ENCODE peak calls at places on chromosomes 16 and 17, in nine cellular contexts. Q is cardiac muscle cell, V is neural progenitor cell, F is fibroblast of villous mesenchyme, N is OCI-LY7, P is ovary, Y is AG10803, C is heart left ventricle, J is spleen. U is an unnamed sample.

GRCh38 chr16:1631931-1632637 is 19.9 kb downstream of the CRAMP1 start:
- DNase-seq in Q (no peak), V (no peak), F (no peak), N (no peak), P (no peak), Y (no peak), C (no peak), J (no peak), U (no peak)

GRCh38 chr16:82700541-82701240 is 73.9 kb downstream of the CDH13 start:
- DNase-seq in Q (no peak), V (no peak), F (peak; percentile 61), N (no peak), P (no peak), Y (peak; percentile 31), C (no peak), J (no peak), U (peak; percentile 83)

GRCh38 chr17:80795737-80796136 is 195.9 kb upstream of the CHMP6 start:
- DNase-seq in Q (peak; percentile 96), V (no peak), F (peak; percentile 22), N (no peak), P (peak; percentile 56), Y (no peak), C (peak; percentile 68), J (peak; percentile 80), U (no peak)

GRCh38 chr17:82871056-82871775 is 31.4 kb upstream of the ZNF750 start:
- DNase-seq in Q (no peak), V (no peak), F (no peak), N (peak; percentile 99), P (no peak), Y (no peak), C (peak; percentile 45), J (peak; percentile 89), U (no peak)

GRCh38 chr17:512926-513325 is 160.3 kb upstream of the RPH3AL start:
- DNase-seq in Q (no peak), V (no peak), F (peak; percentile 94), N (no peak), P (peak; percentile 58), Y (peak; percentile 84), C (no peak), J (peak; percentile 66), U (peak; percentile 66)

GRCh38 chr16:1042776-1043349 is 29.7 kb upstream of the SSTR5 start:
- DNase-seq in Q (no peak), V (no peak), F (no peak), N (no peak), P (no peak), Y (no peak), C (no peak), J (no peak), U (no peak)

GRCh38 chr17:7204828-7205461 is 14.7 kb downstream of the DLG4 start:
- DNase-seq in Q (peak; percentile 96), V (peak; percentile 99), F (peak; percentile 90), N (peak; percentile 95), P (peak; percentile 96), Y (peak; percentile 56), C (peak; percentile 91), J (peak; percentile 96), U (peak; percentile 75)

GRCh38 chr16:11833951-11834695 is 17.2 kb downstream of the RSL1D1 start:
- DNase-seq in Q (no peak), V (no peak), F (peak; percentile 95), N (no peak), P (no peak), Y (peak; percentile 73), C (no peak), J (no peak), U (peak; percentile 67)

GRCh38 chr17:48599373-48599772 is 5.4 kb downstream of the HOXB6 start:
- DNase-seq in Q (no peak), V (no peak), F (no peak), N (no peak), P (no peak), Y (no peak), C (no peak), J (no peak), U (no peak)

GRCh38 chr17:48600244-48601098 is 4.3 kb downstream of the HOXB6 start:
- DNase-seq in Q (no peak), V (no peak), F (no peak), N (no peak), P (no peak), Y (no peak), C (no peak), J (no peak), U (no peak)

GRCh38 chr17:48597492-48597774 is 3.9 kb upstream of the HOXB5 start:
- DNase-seq in Q (no peak), V (no peak), F (no peak), N (no peak), P (no peak), Y (no peak), C (no peak), J (no peak), U (no peak)

GRCh38 chr17:48597775-48598631 is 4.4 kb upstream of the HOXB5 start:
- DNase-seq in Q (no peak), V (peak; percentile 50), F (peak; percentile 48), N (peak; percentile 55), P (no peak), Y (peak; percentile 87), C (peak; percentile 52), J (peak; percentile 83), U (peak; percentile 65)

GRCh38 chr17:48598727-48599126 is 5.1 kb upstream of the HOXB5 start:
- DNase-seq in Q (no peak), V (no peak), F (no peak), N (no peak), P (no peak), Y (no peak), C (no peak), J (no peak), U (no peak)
- TF ChIP-seq CTCF in Q (no peak), V (no peak), F (no peak), N (no peak), P (no peak), Y (no peak), C (no peak), J (no peak), U (no peak)

GRCh38 chr16:66380421-66380820 is 13.9 kb downstream of the CDH5 start:
- DNase-seq in Q (no peak), V (no peak), F (no peak), N (no peak), P (no peak), Y (no peak), C (no peak), J (no peak), U (no peak)
- H3K4me3 ChIP-seq in Q (no peak overlapping the region), V (no peak overlapping the region), F (no peak overlapping the region), N (no peak overlapping the region), P (no peak overlapping the region), Y (no peak overlapping the region), C (no peak overlapping the region), J (no peak overlapping the region), U (no peak overlapping the region)

GRCh38 chr16:81142864-81143263 is 46.7 kb upstream of the GCSH start:
- DNase-seq in Q (no peak), V (no peak), F (no peak), N (no peak), P (no peak), Y (no peak), C (no peak), J (no peak), U (no peak)

GRCh38 chr16:81137012-81137335 is 40.8 kb upstream of the GCSH start:
- DNase-seq in Q (peak; percentile 22), V (peak; percentile 73), F (peak; percentile 67), N (no peak), P (no peak), Y (peak; percentile 49), C (no peak), J (no peak), U (peak; percentile 47)

GRCh38 chr16:81137754-81138153 is 41.6 kb upstream of the GCSH start:
- DNase-seq in Q (no peak), V (no peak), F (no peak), N (no peak), P (no peak), Y (no peak), C (no peak), J (no peak), U (no peak)

GRCh38 chr16:81143921-81144471 is 47.8 kb upstream of the GCSH start:
- DNase-seq in Q (no peak), V (no peak), F (no peak), N (no peak), P (no peak), Y (no peak), C (no peak), J (no peak), U (no peak)

GRCh38 chr16:81140930-81141780 is 45.0 kb upstream of the GCSH start:
- DNase-seq in Q (no peak), V (peak; percentile 31), F (no peak), N (peak; percentile 18), P (no peak), Y (no peak), C (no peak), J (no peak), U (no peak)
- TF ChIP-seq CTCF in Q (peak; percentile 30), V (peak; percentile 45), F (peak; percentile 33), N (peak; percentile 68), P (no peak), Y (peak; percentile 3), C (no peak), J (no peak), U (peak; percentile 18)

GRCh38 chr17:54971147-54971546 is 2.6 kb downstream of the STXBP4 start:
- DNase-seq in Q (no peak), V (no peak), F (no peak), N (no peak), P (no peak), Y (no peak), C (no peak), J (no peak), U (no peak)

GRCh38 chr17:54968259-54968953 is at the start of the genes COX11 and STXBP4:
- DNase-seq in Q (peak; percentile 96), V (peak; percentile 97), F (peak; percentile 97), N (peak; percentile 98), P (peak; percentile 96), Y (peak; percentile 95), C (peak; percentile 95), J (peak; percentile 98), U (peak; percentile 96)

GRCh38 chr17:54968954-54969400 is 412 bp downstream of the STXBP4 start:
- DNase-seq in Q (peak; percentile 53), V (no peak), F (peak; percentile 55), N (no peak), P (no peak), Y (peak; percentile 40), C (no peak), J (no peak), U (peak; percentile 49)

GRCh38 chr17:54967621-54968258 is 714 bp downstream of the COX11 start:
- DNase-seq in Q (peak; percentile 28), V (peak; percentile 18), F (peak; percentile 32), N (peak; percentile 29), P (no peak), Y (peak; percentile 26), C (no peak), J (no peak), U (peak; percentile 25)

DNA sequence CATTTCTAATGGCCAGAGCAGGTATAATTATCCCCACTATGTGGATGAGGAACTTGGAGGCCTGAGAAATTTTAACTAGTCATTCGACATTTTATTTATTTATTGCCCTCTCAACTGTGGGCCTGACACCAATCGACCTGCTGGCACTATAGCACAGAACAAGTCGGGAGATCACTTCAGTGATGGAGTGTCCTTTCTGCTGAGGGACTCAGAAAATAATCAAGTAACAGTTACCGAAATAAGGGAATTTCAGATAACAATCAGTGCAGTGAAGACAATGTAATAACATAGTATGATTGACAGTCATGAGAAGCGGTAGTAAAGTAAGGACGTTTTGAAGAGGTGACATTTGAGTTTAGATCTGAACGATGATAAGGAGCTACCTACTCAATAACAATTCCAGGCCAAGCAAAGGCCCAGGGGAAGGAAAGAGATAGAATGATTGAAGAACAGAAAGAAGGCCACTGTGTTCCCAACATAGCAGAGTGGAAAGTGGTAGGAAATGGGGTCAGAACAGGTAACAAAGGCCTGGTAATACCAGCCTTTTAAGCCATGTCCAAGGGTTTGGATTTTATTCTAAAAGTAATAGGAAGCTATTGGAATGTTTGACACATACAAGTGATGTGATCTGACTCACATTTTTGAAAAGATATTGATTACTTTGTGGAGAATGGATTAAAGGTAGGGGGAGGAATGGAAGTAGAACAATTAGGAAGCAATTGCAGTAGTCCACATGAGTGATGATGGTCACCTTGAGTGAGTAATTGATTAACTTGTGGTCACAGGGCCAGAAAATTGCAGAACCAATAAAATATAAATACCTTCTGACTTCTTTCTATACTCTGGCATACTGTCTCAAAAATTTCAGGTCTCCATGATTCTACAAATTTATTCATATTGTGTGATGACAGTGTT is 1.4 kb downstream of the STXBP4 start:
- DNase-seq in Q (no peak), V (no peak), F (no peak), N (no peak), P (no peak), Y (no peak), C (no peak), J (no peak), U (no peak)
- H3K4me3 ChIP-seq in Q (peak overlapping the region; percentile 99), V (peak overlapping the region; percentile 90), F (peak overlapping the region; percentile 92), N (peak overlapping the region; percentile 93), P (peak overlapping the region; percentile 76), Y (peak overlapping the region; percentile 94), C (peak overlapping the region; percentile 89), J (no peak overlapping the region), U (peak overlapping the region; percentile 94)